ENCODE peak calls at places on chromosomes 2 and 18, in six cellular contexts. R is AG04449; B is T-helper 9 cell; Q is HCT116; T is stimulated activated CD4-positive, alpha-beta T cell treated with anti-CD3 and anti-CD28 coated beads, Interleukin-4, amount 100 ng/mL, for 48 hours; M is psoas muscle. U is an unnamed sample.

GRCh38 chr2:85584354-85584856 is at the start of gene VAMP5:
- DNase-seq in R (no peak), B (peak), Q (no peak), T (no peak), M (peak), U (no peak)

GRCh38 chr2:199940373-199940772 is 14.9 kb downstream of the TYW5 start:
- DNase-seq in R (no peak), B (no peak), Q (peak), T (no peak), M (no peak), U (no peak)

GRCh38 chr2:71882949-71883472 is 264.7 kb downstream of the CYP26B1 start:
- DNase-seq in R (no peak), B (no peak), Q (peak), T (no peak), M (peak), U (no peak)

GRCh38 chr18:75161629-75162028 is 47.3 kb downstream of the PTGR3 start:
- DNase-seq in R (no peak), B (no peak), Q (peak), T (no peak), M (peak), U (no peak)

GRCh38 chr2:55856936-55857335 is 66.6 kb downstream of the EFEMP1 start:
- DNase-seq in R (no peak), B (no peak), Q (no peak), T (no peak), M (no peak), U (no peak)

GRCh38 chr2:26627350-26628105 is 13.6 kb downstream of the CIB4 start:
- DNase-seq in R (no peak), B (no peak), Q (no peak), T (no peak), M (no peak), U (no peak)

GRCh38 chr2:165794520-165794882 is 454 bp upstream of the GALNT3 start:
- DNase-seq in R (no peak), B (peak), Q (peak), T (peak), M (peak), U (no peak)

GRCh38 chr2:202758638-202759037 is 112.9 kb downstream of the ICA1L start:
- DNase-seq in R (no peak), B (no peak), Q (no peak), T (no peak), M (no peak), U (no peak)

GRCh38 chr2:135890830-135891229 is 14.6 kb upstream of the MCM6 start:
- DNase-seq in R (no peak), B (no peak), Q (no peak), T (no peak), M (no peak), U (no peak)

GRCh38 chr2:219555956-219556355 is 12.1 kb downstream of the TMEM198 start:
- DNase-seq in R (no peak), B (no peak), Q (no peak), T (no peak), M (no peak), U (no peak)

GRCh38 chr2:128664499-128664971 is 345.9 kb upstream of the HS6ST1 start:
- DNase-seq in R (no peak), B (no peak), Q (no peak), T (no peak), M (no peak), U (no peak)

GRCh38 chr18:78108587-78108986 is 858.9 kb downstream of the GALR1 start:
- DNase-seq in R (no peak), B (no peak), Q (no peak), T (no peak), M (no peak), U (no peak)

GRCh38 chr2:393711-394696 is 106.1 kb upstream of the ALKAL2 start:
- DNase-seq in R (peak), B (peak), Q (no peak), T (peak), M (no peak), U (no peak)

GRCh38 chr2:168801961-168802824 is at the start of gene NOSTRIN:
- DNase-seq in R (no peak), B (no peak), Q (peak), T (no peak), M (no peak), U (no peak)

GRCh38 chr2:224884188-224884587 is 158.1 kb downstream of the DOCK10 start:
- DNase-seq in R (no peak), B (no peak), Q (no peak), T (no peak), M (no peak), U (no peak)

GRCh38 chr2:96113367-96113677 is 3.0 kb downstream of the ADRA2B start:
- DNase-seq in R (no peak), B (no peak), Q (no peak), T (no peak), M (no peak), U (no peak)

GRCh38 chr2:152580722-152581121 is 136.5 kb downstream of the PRPF40A start:
- DNase-seq in R (no peak), B (no peak), Q (no peak), T (no peak), M (no peak), U (no peak)

GRCh38 chr2:233247744-233248143 is 3.7 kb upstream of the ATG16L1 start:
- DNase-seq in R (no peak), B (peak), Q (peak), T (peak), M (no peak), U (no peak)

GRCh38 chr2:202172439-202173191 is 65.8 kb downstream of the SUMO1 start:
- DNase-seq in R (no peak), B (no peak), Q (no peak), T (peak), M (no peak), U (no peak)

GRCh38 chr2:313991-314390 is 26.1 kb upstream of the ALKAL2 start:
- DNase-seq in R (no peak), B (no peak), Q (no peak), T (no peak), M (no peak), U (no peak)

GRCh38 chr18:79495591-79496071 is 99.9 kb downstream of the NFATC1 start:
- DNase-seq in R (no peak), B (no peak), Q (no peak), T (no peak), M (no peak), U (no peak)

GRCh38 chr2:178845565-178846457 is 38.6 kb upstream of the TTN start:
- DNase-seq in R (peak), B (no peak), Q (no peak), T (no peak), M (no peak), U (no peak)

GRCh38 chr2:106358081-106358480 is 110.1 kb downstream of the RGPD3 start:
- DNase-seq in R (no peak), B (no peak), Q (no peak), T (no peak), M (no peak), U (no peak)

GRCh38 chr2:124264496-124265160 is 239.5 kb downstream of the CNTNAP5 start:
- DNase-seq in R (no peak), B (no peak), Q (no peak), T (no peak), M (no peak), U (no peak)

GRCh38 chr18:28124239-28125029 is 52.5 kb downstream of the CDH2 start:
- DNase-seq in R (no peak), B (no peak), Q (no peak), T (no peak), M (no peak), U (no peak)

GRCh38 chr18:12518832-12519534 is 111.3 kb downstream of the PRELID3A start:
- DNase-seq in R (no peak), B (no peak), Q (no peak), T (no peak), M (no peak), U (no peak)

U was measured in H1.